ENCODE peak calls at places on chromosomes 7 and 10, in seven cellular contexts. X is tibial nerve, Q is psoas muscle, E is uterus, Z is prostate gland, V is RWPE2, B is sigmoid colon. P is an unnamed sample. For H3K36me3 and H3K4me1, the result is how much of the 10 kb centered on the place peaks cover.

GRCh38 chr10:35907548-35907947 is 265.5 kb upstream of the FZD8 start:
- DNase-seq in V (no peak), X (no peak), Q (no peak), B (no peak), E (no peak), Z (no peak), P (no peak)

GRCh38 chr7:134755422-134756022 is 23.9 kb upstream of the CALD1 start:
- DNase-seq in E (no peak), Z (no peak), X (no peak), B (no peak), Q (no peak), V (no peak), P (no peak)

GRCh38 chr10:17617031-17617911 is at the start of gene HACD1:
- DNase-seq in B (peak), V (peak), E (peak), Q (peak), Z (peak), X (no peak), P (no peak)

GRCh38 chr7:91082854-91083495 is 181.3 kb upstream of the FZD1 start:
- DNase-seq in V (no peak), Z (no peak), Q (no peak), B (no peak), X (no peak), E (no peak), P (no peak)

GRCh38 chr10:90742189-90742588 is 115.7 kb downstream of the HTR7 start:
- DNase-seq in V (no peak), Q (no peak), X (no peak), E (no peak), Z (no peak), B (no peak), P (no peak)

GRCh38 chr7:142873281-142873784 is 12.2 kb downstream of the TRPV6 start:
- DNase-seq in Z (no peak), E (no peak), B (no peak), Q (no peak), X (no peak), V (no peak), P (no peak)

GRCh38 chr10:80599424-80599847 is 61.7 kb downstream of the SH2D4B start:
- DNase-seq in Q (no peak), Z (no peak), X (no peak), E (no peak), B (peak), V (no peak), P (no peak)

GRCh38 chr10:110336111-110336721 is 31.5 kb upstream of the SMNDC1 start:
- DNase-seq in Q (peak), V (no peak), X (no peak), E (no peak), Z (no peak), B (no peak), P (no peak)

GRCh38 chr10:80524190-80524589 is 13.5 kb upstream of the SH2D4B start:
- DNase-seq in E (no peak), B (no peak), Z (no peak), X (no peak), V (no peak), Q (no peak), P (no peak)

GRCh38 chr10:70858759-70859158 is 29.6 kb downstream of the PCBD1 start:
- DNase-seq in E (no peak), X (no peak), V (no peak), Q (no peak), Z (no peak), B (no peak), P (no peak)

GRCh38 chr7:67413670-67414069 is 417.0 kb downstream of the TYW1 start:
- DNase-seq in E (no peak), Z (no peak), Q (no peak), X (no peak), V (no peak), B (no peak), P (no peak)

GRCh38 chr10:76210241-76210640 is 778.8 kb downstream of the LRMDA start:
- DNase-seq in E (no peak), X (no peak), Q (no peak), Z (no peak), V (no peak), B (no peak), P (no peak)

GRCh38 chr10:130065251-130065650 is 45.4 kb downstream of the C10orf143 start:
- DNase-seq in Q (no peak), V (no peak), Z (no peak), E (no peak), X (no peak), B (no peak), P (no peak)
- TF ChIP-seq CTCF in Q (no peak), V (no peak), Z (no peak), E (no peak), X (no peak), B (no peak), P (no peak)

GRCh38 chr7:5315761-5316160 is 33.0 kb downstream of the SLC29A4 start:
- DNase-seq in E (no peak), X (no peak), B (no peak), Q (no peak), Z (no peak), V (no peak), P (no peak)

GRCh38 chr7:5309146-5309545 is 26.4 kb downstream of the SLC29A4 start:
- DNase-seq in Z (no peak), X (no peak), E (no peak), Q (no peak), V (no peak), B (no peak), P (no peak)

GRCh38 chr7:5310822-5311405 is 28.2 kb downstream of the SLC29A4 start:
- DNase-seq in V (no peak), Z (no peak), E (no peak), X (no peak), B (no peak), Q (no peak), P (no peak)

GRCh38 chr7:5320391-5320790 is 37.6 kb downstream of the SLC29A4 start:
- DNase-seq in V (no peak), X (no peak), Z (no peak), E (no peak), B (no peak), Q (no peak), P (no peak)

GRCh38 chr7:5314864-5315263 is 32.1 kb downstream of the SLC29A4 start:
- DNase-seq in B (no peak), X (no peak), Q (no peak), Z (no peak), V (no peak), E (no peak), P (no peak)
- H3K36me3 ChIP-seq in B (half or more), X (half or more), Q (under half), Z (under half), V (under half), E (under half), P (under half)

DNA sequence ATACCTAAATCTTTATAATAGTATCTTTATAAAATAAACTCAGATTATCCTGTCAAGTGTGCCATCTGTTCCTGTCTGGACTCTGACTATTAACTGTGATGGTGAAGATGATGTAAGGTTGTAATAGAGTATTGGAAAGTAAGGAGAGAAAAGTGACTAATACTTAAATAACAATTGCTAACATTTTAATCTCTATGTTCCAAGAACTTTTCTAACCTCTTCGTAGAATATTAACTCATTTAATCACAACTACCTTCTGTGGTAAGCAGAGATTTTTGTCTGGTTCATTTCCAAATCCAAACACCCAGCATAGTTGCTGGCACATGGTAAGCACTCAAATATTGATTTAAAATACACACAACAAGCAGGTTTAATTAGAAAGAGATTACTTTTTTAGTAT is 2.5 kb downstream of the TNPO3 start:
- DNase-seq in V (no peak), B (no peak), E (no peak), Z (no peak), Q (no peak), X (no peak), P (no peak)
- H3K4me1 ChIP-seq in V (under half), B (under half), E (under half), Z (under half), Q (under half), X (under half), P (half or more)

DNA sequence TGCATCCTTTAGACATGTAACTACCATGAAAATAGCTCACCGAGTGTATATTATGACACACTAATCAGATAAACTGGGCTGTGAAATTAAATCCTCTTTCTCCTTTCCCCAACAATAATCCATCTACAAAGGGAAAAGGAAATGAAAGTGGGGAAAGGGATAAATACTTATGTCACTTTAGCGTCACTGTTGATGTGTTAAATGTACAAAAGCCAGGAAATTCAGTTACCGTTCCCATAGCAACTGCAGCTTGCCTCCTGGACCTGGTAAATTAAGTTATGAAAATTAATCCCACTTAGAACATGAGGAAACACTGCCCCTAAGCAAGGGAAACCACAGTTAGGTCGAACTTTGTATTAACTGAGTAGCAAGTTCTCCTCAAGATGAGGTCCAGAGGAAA is 338.2 kb upstream of the AOAH start:
- DNase-seq in Q (no peak), X (no peak), B (no peak), E (no peak), Z (no peak), V (no peak), P (no peak)
- TF ChIP-seq CTCF in Q (no peak), X (no peak), B (no peak), E (no peak), Z (no peak), V (no peak), P (no peak)

DNA sequence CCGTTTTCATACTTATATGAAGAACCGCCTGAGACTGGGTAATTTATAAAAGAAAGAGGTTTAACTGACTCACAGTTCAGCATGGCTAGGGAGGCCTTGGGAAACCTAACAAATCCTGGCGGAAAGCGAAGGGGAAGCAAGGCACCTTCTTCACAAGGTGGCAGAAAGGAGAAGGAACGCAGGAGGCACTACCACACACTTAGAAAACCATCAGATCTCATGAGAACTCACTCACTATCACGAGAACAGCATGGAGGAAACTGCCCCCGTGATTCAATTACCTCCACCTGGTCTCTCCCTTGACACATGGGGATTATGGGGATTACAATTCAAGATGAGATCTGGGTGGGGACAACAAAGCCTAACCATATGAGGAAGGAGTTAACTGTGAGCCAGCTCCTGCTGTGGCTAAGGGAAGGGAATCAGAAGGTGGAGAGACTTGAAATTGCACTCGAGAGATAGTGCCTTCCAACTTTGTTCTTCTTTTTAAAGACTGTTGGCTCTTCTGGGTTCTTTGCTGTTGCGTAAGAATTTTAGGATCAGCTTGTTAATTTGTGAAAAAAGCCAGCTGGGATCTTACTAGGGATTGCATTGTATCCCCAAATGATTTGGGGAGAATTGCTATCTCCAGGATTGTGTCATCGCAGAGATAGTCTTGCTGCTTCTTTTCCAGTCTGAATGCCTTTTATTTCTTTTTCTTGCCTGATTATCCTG is 21.0 kb downstream of the OPTN start:
- DNase-seq in V (no peak), Z (no peak), B (no peak), Q (no peak), E (no peak), X (no peak), P (no peak)
- H3K36me3 ChIP-seq in V (half or more), Z (under half), B (half or more), Q (under half), E (under half), X (half or more), P (under half)

GRCh38 chr10:31352436-31353226 is 33.6 kb downstream of the ZEB1 start:
- DNase-seq in Z (no peak), E (no peak), X (no peak), V (no peak), Q (no peak), B (no peak), P (no peak)
- H3K4me1 ChIP-seq in Z (under half), E (under half), X (under half), V (under half), Q (half or more), B (under half), P (under half)

DNA sequence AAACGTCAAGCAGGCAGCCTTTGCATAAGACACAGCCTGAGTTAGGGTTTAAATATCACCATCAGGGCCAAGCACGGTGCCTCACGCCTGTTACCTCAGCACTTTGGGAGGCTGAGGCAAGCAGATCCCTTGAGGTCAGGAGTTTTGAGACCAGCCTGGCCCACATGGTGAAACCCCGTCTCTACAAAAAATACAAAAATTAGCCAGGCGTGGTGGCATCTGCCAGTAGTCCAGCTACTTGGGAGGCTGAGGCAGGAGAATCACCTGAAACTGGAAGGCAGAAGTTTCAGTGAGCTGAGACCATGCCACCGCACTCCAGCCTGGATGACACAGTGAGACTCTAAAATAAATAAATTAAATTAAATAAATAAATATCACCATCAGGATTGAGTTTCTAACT is 33.0 kb downstream of the SRPK2 start:
- DNase-seq in X (no peak), E (no peak), Z (no peak), V (no peak), B (no peak), Q (no peak), P (no peak)
- TF ChIP-seq CTCF in X (no peak), E (no peak), Z (no peak), V (no peak), B (no peak), Q (no peak), P (no peak)

GRCh38 chr7:854118-854775 is 22.0 kb downstream of the SUN1 start:
- DNase-seq in V (no peak), E (no peak), Q (no peak), Z (no peak), X (no peak), B (no peak), P (no peak)
- H3K36me3 ChIP-seq in V (half or more), E (under half), Q (under half), Z (under half), X (half or more), B (half or more), P (half or more)

DNA sequence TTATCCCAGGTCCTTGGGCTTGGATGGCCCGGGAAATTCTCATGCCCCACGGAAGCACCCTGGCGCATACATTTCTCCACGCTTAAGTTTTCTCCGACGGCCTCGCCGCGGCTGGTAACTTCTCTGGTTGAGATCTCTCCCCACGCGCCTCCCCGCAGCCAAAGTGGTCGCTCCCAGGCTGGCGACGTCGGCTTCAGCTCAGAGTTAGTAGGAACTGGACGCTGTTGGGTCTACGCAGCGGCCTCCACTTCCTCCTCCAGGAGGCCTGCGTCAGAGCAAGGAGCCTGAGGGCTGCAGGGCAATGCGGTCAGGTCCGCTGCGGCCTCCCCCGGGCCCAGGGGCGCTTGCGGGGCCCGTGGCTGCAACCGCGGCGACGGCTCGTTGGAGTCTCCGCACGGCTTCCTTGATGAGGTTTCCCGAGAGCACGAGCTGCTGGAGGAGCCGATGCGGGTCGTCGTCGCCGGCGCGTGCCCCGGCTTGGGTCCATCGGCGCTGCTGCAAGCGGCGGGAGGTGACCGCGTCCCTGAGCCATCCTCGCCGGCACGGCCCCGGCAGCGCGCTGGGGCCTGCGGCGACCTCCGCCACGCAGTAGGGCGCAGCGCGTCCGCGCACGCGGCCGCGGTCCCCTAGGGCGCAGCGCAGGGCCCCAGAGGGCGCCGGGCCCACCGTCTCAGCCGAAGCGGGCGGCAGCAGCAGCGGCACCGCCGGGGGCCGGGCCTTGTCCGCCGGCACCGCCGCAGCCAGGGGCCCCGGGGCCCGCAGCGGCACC is 744 bp downstream of the FRAT2 start:
- DNase-seq in E (no peak), X (no peak), Z (no peak), B (peak), Q (peak), V (no peak), P (no peak)
- H3K4me1 ChIP-seq in E (under half), X (under half), Z (under half), B (half or more), Q (under half), V (under half), P (half or more)

P was measured in esophagus squamous epithelium.